ENCODE peak calls at places on chromosome 18, in seven cellular contexts. I is NCI-H446, V is neuronal stem cell, H is T-cell, M is B cell, E is T-helper 2 cell, F is body of pancreas. A is an unnamed sample.
A peak's percentile ranks its signal among the peaks of the same experiment; 100 is the strongest.

GRCh38 chr18:58671941-58672565 is 788 bp downstream of the MALT1 start:
- DNase-seq in F (no peak), I (no peak), E (no peak), M (no peak), V (no peak), H (no peak), A (no peak)

GRCh38 chr18:13453714-13454113 is 235.2 kb downstream of the LDLRAD4 start:
- DNase-seq in H (no peak), F (no peak), V (no peak), M (no peak), E (no peak), I (no peak), A (no peak)

GRCh38 chr18:43396266-43396665 is 119.0 kb upstream of the SYT4 start:
- DNase-seq in I (peak; percentile 57), F (no peak), H (no peak), E (no peak), V (peak; percentile 20), M (no peak), A (no peak)

GRCh38 chr18:56235773-56236115 is 402.6 kb downstream of the TXNL1 start:
- DNase-seq in H (no peak), E (no peak), F (no peak), V (no peak), M (no peak), I (no peak), A (no peak)

GRCh38 chr18:8703181-8703638 is 2.1 kb upstream of the MTCL1 start:
- DNase-seq in M (no peak), H (no peak), I (no peak), E (no peak), V (no peak), F (no peak), A (no peak)

GRCh38 chr18:59783138-59783537 is 85.9 kb upstream of the CCBE1 start:
- DNase-seq in F (peak; percentile 6), H (no peak), M (peak; percentile 12), E (no peak), I (peak; percentile 23), V (peak; percentile 23), A (no peak)

GRCh38 chr18:13258792-13259385 is 40.3 kb downstream of the LDLRAD4 start:
- DNase-seq in V (no peak), F (no peak), H (no peak), M (no peak), I (no peak), E (no peak), A (no peak)

GRCh38 chr18:3449702-3450357 is at the start of gene TGIF1:
- DNase-seq in I (peak; percentile 80), E (peak; percentile 14), V (peak; percentile 79), H (peak; percentile 9), M (no peak), F (peak; percentile 88), A (peak; percentile 51)

GRCh38 chr18:34643982-34644381 is 66.1 kb upstream of the DTNA start:
- DNase-seq in M (no peak), H (no peak), F (no peak), I (no peak), E (no peak), V (no peak), A (no peak)

GRCh38 chr18:12327510-12328178 is 19.6 kb downstream of the TUBB6 start:
- DNase-seq in I (peak; percentile 35), E (peak; percentile 59), F (peak; percentile 82), V (peak; percentile 56), M (peak; percentile 69), H (peak; percentile 38), A (peak; percentile 57)

GRCh38 chr18:5413447-5413846 is 117.9 kb upstream of the ZBTB14 start:
- DNase-seq in F (no peak), E (no peak), H (no peak), M (no peak), I (no peak), V (no peak), A (no peak)

GRCh38 chr18:46718501-46719341 is 38.1 kb downstream of the ST8SIA5 start:
- DNase-seq in M (no peak), F (no peak), H (no peak), I (no peak), E (no peak), V (no peak), A (no peak)

GRCh38 chr18:68660355-68661183 is 54.3 kb downstream of the TMX3 start:
- DNase-seq in V (peak; percentile 30), H (no peak), E (no peak), M (peak; percentile 40), I (peak; percentile 53), F (no peak), A (peak; percentile 31)

GRCh38 chr18:7158201-7158600 is 40.6 kb upstream of the LAMA1 start:
- DNase-seq in V (no peak), I (no peak), E (no peak), M (no peak), F (no peak), H (no peak), A (no peak)

GRCh38 chr18:29248856-29249255 is 1071.9 kb upstream of the CDH2 start:
- DNase-seq in F (no peak), I (no peak), E (no peak), H (no peak), M (no peak), V (no peak), A (no peak)

A was measured in CD4-positive, alpha-beta memory T cell.